ENCODE peak calls at places on chromosomes 2 and 18, in nine cellular contexts. One of them, this sample, is unnamed. For H3K4me1, the result is how much of the 10 kb centered on the place peaks cover.

GRCh38 chr2:197296861-197297260 is 13.7 kb downstream of the ANKRD44 start:
- DNase-seq in heart right ventricle: no peak
- DNase-seq in IMR-90: no peak
- DNase-seq in gastrocnemius medialis: no peak
- DNase-seq in OCI-LY7: peak
- DNase-seq in neuronal stem cell: no peak
- DNase-seq in CD8-positive, alpha-beta T cell: no peak
- DNase-seq in left ventricle myocardium inferior: no peak
- DNase-seq in H9: no peak
- DNase-seq in this sample: no peak

GRCh38 chr2:238157506-238158017 is 1.2 kb upstream of the ERFE start:
- DNase-seq in CD8-positive, alpha-beta T cell: no peak
- DNase-seq in IMR-90: no peak
- DNase-seq in gastrocnemius medialis: peak
- DNase-seq in heart right ventricle: no peak
- DNase-seq in H9: no peak
- DNase-seq in OCI-LY7: no peak
- DNase-seq in neuronal stem cell: no peak
- DNase-seq in left ventricle myocardium inferior: peak
- DNase-seq in this sample: no peak

GRCh38 chr18:36247036-36247435 is 50.5 kb upstream of the FHOD3 start:
- DNase-seq in neuronal stem cell: no peak
- DNase-seq in gastrocnemius medialis: no peak
- DNase-seq in CD8-positive, alpha-beta T cell: no peak
- DNase-seq in H9: peak
- DNase-seq in left ventricle myocardium inferior: no peak
- DNase-seq in OCI-LY7: no peak
- DNase-seq in heart right ventricle: no peak
- DNase-seq in IMR-90: peak
- DNase-seq in this sample: no peak

GRCh38 chr2:10239561-10239967 is 63.1 kb upstream of the HPCAL1 start:
- DNase-seq in IMR-90: no peak
- DNase-seq in heart right ventricle: no peak
- DNase-seq in neuronal stem cell: no peak
- DNase-seq in H9: peak
- DNase-seq in OCI-LY7: no peak
- DNase-seq in CD8-positive, alpha-beta T cell: no peak
- DNase-seq in gastrocnemius medialis: no peak
- DNase-seq in left ventricle myocardium inferior: no peak
- DNase-seq in this sample: no peak

GRCh38 chr2:44358498-44358897 is 2.8 kb downstream of the PREPL start:
- DNase-seq in heart right ventricle: peak
- DNase-seq in left ventricle myocardium inferior: no peak
- DNase-seq in neuronal stem cell: no peak
- DNase-seq in H9: no peak
- DNase-seq in OCI-LY7: no peak
- DNase-seq in gastrocnemius medialis: peak
- DNase-seq in IMR-90: peak
- DNase-seq in CD8-positive, alpha-beta T cell: peak
- DNase-seq in this sample: peak

GRCh38 chr2:97957432-97958183 is 38.1 kb downstream of the TMEM131 start:
- DNase-seq in left ventricle myocardium inferior: no peak
- DNase-seq in H9: no peak
- DNase-seq in IMR-90: peak
- DNase-seq in gastrocnemius medialis: no peak
- DNase-seq in OCI-LY7: peak
- DNase-seq in neuronal stem cell: no peak
- DNase-seq in CD8-positive, alpha-beta T cell: no peak
- DNase-seq in heart right ventricle: no peak
- DNase-seq in this sample: no peak

GRCh38 chr2:15160201-15160600 is 400.9 kb downstream of the NBAS start:
- DNase-seq in left ventricle myocardium inferior: no peak
- DNase-seq in OCI-LY7: no peak
- DNase-seq in CD8-positive, alpha-beta T cell: no peak
- DNase-seq in H9: no peak
- DNase-seq in neuronal stem cell: no peak
- DNase-seq in heart right ventricle: no peak
- DNase-seq in IMR-90: no peak
- DNase-seq in gastrocnemius medialis: no peak
- DNase-seq in this sample: no peak

GRCh38 chr2:188666503-188666902 is 307.7 kb upstream of the COL3A1 start:
- DNase-seq in left ventricle myocardium inferior: no peak
- DNase-seq in heart right ventricle: no peak
- DNase-seq in OCI-LY7: no peak
- DNase-seq in IMR-90: no peak
- DNase-seq in neuronal stem cell: no peak
- DNase-seq in H9: no peak
- DNase-seq in gastrocnemius medialis: no peak
- DNase-seq in CD8-positive, alpha-beta T cell: no peak
- DNase-seq in this sample: no peak

GRCh38 chr2:75100011-75100680 is 99.2 kb downstream of the TACR1 start:
- DNase-seq in OCI-LY7: no peak
- DNase-seq in left ventricle myocardium inferior: no peak
- DNase-seq in H9: no peak
- DNase-seq in gastrocnemius medialis: no peak
- DNase-seq in heart right ventricle: no peak
- DNase-seq in neuronal stem cell: no peak
- DNase-seq in CD8-positive, alpha-beta T cell: no peak
- DNase-seq in IMR-90: peak
- DNase-seq in this sample: no peak

GRCh38 chr2:11348209-11348749 is 3.8 kb upstream of the ROCK2 start:
- DNase-seq in IMR-90: no peak
- DNase-seq in gastrocnemius medialis: peak
- DNase-seq in H9: no peak
- DNase-seq in heart right ventricle: peak
- DNase-seq in OCI-LY7: no peak
- DNase-seq in neuronal stem cell: no peak
- DNase-seq in CD8-positive, alpha-beta T cell: no peak
- DNase-seq in left ventricle myocardium inferior: no peak
- DNase-seq in this sample: peak
- H3K27ac ChIP-seq in IMR-90: no peak
- H3K27ac ChIP-seq in gastrocnemius medialis: peak
- H3K27ac ChIP-seq in H9: no peak
- H3K27ac ChIP-seq in heart right ventricle: no peak
- H3K27ac ChIP-seq in OCI-LY7: no peak
- H3K27ac ChIP-seq in neuronal stem cell: no peak
- H3K27ac ChIP-seq in CD8-positive, alpha-beta T cell: no peak
- H3K27ac ChIP-seq in left ventricle myocardium inferior: peak
- H3K27ac ChIP-seq in this sample: no peak

DNA sequence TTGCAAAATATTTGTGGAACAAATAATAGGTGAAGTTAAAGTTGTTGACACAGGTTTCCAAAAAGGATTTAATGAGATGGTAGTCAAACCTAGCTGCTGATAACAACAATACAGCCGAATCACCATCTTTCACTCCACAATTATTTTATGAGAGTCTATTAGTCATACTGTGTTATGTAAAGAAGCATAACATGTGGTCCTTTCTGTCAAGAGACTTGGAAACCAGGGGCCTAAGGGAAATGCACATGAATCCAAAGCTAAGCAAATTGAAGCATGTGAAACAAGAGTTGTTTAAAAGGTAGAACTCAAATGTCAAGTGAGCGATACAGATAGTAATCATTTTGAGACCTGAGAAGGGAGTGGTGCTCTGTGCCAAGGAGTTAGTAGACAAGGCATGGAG is 16.0 kb downstream of the CD28 start:
- DNase-seq in CD8-positive, alpha-beta T cell: no peak
- DNase-seq in OCI-LY7: no peak
- DNase-seq in neuronal stem cell: no peak
- DNase-seq in heart right ventricle: no peak
- DNase-seq in IMR-90: peak
- DNase-seq in gastrocnemius medialis: no peak
- DNase-seq in H9: no peak
- DNase-seq in left ventricle myocardium inferior: no peak
- DNase-seq in this sample: no peak
- H3K4me1 ChIP-seq in CD8-positive, alpha-beta T cell: half or more
- H3K4me1 ChIP-seq in OCI-LY7: under half
- H3K4me1 ChIP-seq in neuronal stem cell: under half
- H3K4me1 ChIP-seq in heart right ventricle: under half
- H3K4me1 ChIP-seq in IMR-90: under half
- H3K4me1 ChIP-seq in gastrocnemius medialis: under half
- H3K4me1 ChIP-seq in H9: under half
- H3K4me1 ChIP-seq in left ventricle myocardium inferior: under half
- H3K4me1 ChIP-seq in this sample: under half

DNA sequence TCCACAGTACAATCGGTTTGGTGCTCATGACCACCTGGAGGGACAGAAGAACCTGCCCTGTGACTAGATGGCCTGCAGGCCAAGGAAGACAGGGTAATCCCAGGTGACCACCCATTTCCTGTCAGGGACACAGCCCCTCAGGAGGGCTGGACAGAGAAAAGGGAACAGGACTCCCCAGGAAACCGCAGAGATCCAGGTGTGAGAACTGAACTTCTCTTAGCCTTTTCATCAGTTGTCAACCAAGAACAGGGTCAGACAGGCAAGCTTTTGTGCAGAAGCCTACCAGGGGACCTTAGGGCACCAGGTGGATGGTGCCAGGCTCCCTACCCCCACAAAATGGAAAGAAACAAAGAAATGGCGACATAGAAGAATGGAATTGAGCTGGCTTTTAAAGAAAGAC is 132.3 kb downstream of the HDAC4 start:
- DNase-seq in gastrocnemius medialis: no peak
- DNase-seq in neuronal stem cell: no peak
- DNase-seq in left ventricle myocardium inferior: no peak
- DNase-seq in heart right ventricle: no peak
- DNase-seq in IMR-90: no peak
- DNase-seq in H9: no peak
- DNase-seq in OCI-LY7: no peak
- DNase-seq in CD8-positive, alpha-beta T cell: no peak
- DNase-seq in this sample: peak
- H3K27ac ChIP-seq in gastrocnemius medialis: peak
- H3K27ac ChIP-seq in neuronal stem cell: no peak
- H3K27ac ChIP-seq in left ventricle myocardium inferior: peak
- H3K27ac ChIP-seq in heart right ventricle: peak
- H3K27ac ChIP-seq in IMR-90: peak
- H3K27ac ChIP-seq in H9: no peak
- H3K27ac ChIP-seq in OCI-LY7: no peak
- H3K27ac ChIP-seq in CD8-positive, alpha-beta T cell: no peak
- H3K27ac ChIP-seq in this sample: peak

GRCh38 chr2:36484454-36484853 is 113.5 kb downstream of the FEZ2 start:
- DNase-seq in CD8-positive, alpha-beta T cell: no peak
- DNase-seq in neuronal stem cell: no peak
- DNase-seq in heart right ventricle: no peak
- DNase-seq in H9: no peak
- DNase-seq in IMR-90: no peak
- DNase-seq in left ventricle myocardium inferior: no peak
- DNase-seq in OCI-LY7: no peak
- DNase-seq in gastrocnemius medialis: peak
- DNase-seq in this sample: no peak

GRCh38 chr2:36486546-36487044 is 111.4 kb downstream of the FEZ2 start:
- DNase-seq in left ventricle myocardium inferior: no peak
- DNase-seq in heart right ventricle: no peak
- DNase-seq in IMR-90: peak
- DNase-seq in neuronal stem cell: no peak
- DNase-seq in H9: no peak
- DNase-seq in gastrocnemius medialis: no peak
- DNase-seq in CD8-positive, alpha-beta T cell: no peak
- DNase-seq in OCI-LY7: no peak
- DNase-seq in this sample: no peak

GRCh38 chr2:36483290-36483689 is 114.7 kb downstream of the FEZ2 start:
- DNase-seq in CD8-positive, alpha-beta T cell: no peak
- DNase-seq in IMR-90: no peak
- DNase-seq in gastrocnemius medialis: no peak
- DNase-seq in neuronal stem cell: no peak
- DNase-seq in H9: no peak
- DNase-seq in left ventricle myocardium inferior: no peak
- DNase-seq in heart right ventricle: no peak
- DNase-seq in OCI-LY7: no peak
- DNase-seq in this sample: no peak

GRCh38 chr2:36487947-36488346 is 110.0 kb downstream of the FEZ2 start:
- DNase-seq in left ventricle myocardium inferior: no peak
- DNase-seq in OCI-LY7: no peak
- DNase-seq in IMR-90: no peak
- DNase-seq in CD8-positive, alpha-beta T cell: no peak
- DNase-seq in neuronal stem cell: no peak
- DNase-seq in gastrocnemius medialis: no peak
- DNase-seq in heart right ventricle: no peak
- DNase-seq in H9: no peak
- DNase-seq in this sample: no peak

DNA sequence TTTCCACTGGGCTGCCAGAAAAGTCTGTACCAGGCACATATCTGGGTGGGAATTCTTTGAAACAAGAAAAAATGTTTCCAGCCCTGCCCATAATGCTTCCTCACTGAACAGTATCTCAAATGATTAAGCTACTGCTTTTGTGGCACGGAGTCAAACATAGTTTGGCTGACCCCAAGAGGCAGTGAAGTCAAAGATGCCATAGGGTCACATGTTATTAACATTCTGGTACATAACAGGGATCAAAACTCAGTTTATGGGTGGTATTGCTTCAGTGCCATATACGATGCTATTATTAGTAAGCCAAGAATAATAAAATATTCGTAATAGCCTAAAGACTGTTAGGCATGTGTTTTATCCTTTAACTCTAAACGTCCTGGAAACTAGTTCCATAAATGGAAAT is 112.4 kb downstream of the FEZ2 start:
- DNase-seq in IMR-90: peak
- DNase-seq in CD8-positive, alpha-beta T cell: no peak
- DNase-seq in gastrocnemius medialis: no peak
- DNase-seq in neuronal stem cell: no peak
- DNase-seq in H9: no peak
- DNase-seq in left ventricle myocardium inferior: no peak
- DNase-seq in heart right ventricle: peak
- DNase-seq in OCI-LY7: no peak
- DNase-seq in this sample: no peak
- H3K4me1 ChIP-seq in IMR-90: under half
- H3K4me1 ChIP-seq in CD8-positive, alpha-beta T cell: under half
- H3K4me1 ChIP-seq in gastrocnemius medialis: half or more
- H3K4me1 ChIP-seq in neuronal stem cell: under half
- H3K4me1 ChIP-seq in H9: under half
- H3K4me1 ChIP-seq in left ventricle myocardium inferior: half or more
- H3K4me1 ChIP-seq in heart right ventricle: under half
- H3K4me1 ChIP-seq in OCI-LY7: under half
- H3K4me1 ChIP-seq in this sample: half or more

GRCh38 chr2:231457101-231457500 is 7.2 kb downstream of the NCL start:
- DNase-seq in heart right ventricle: no peak
- DNase-seq in gastrocnemius medialis: no peak
- DNase-seq in neuronal stem cell: no peak
- DNase-seq in CD8-positive, alpha-beta T cell: no peak
- DNase-seq in OCI-LY7: no peak
- DNase-seq in IMR-90: peak
- DNase-seq in left ventricle myocardium inferior: no peak
- DNase-seq in H9: no peak
- DNase-seq in this sample: no peak
- H3K27ac ChIP-seq in heart right ventricle: no peak
- H3K27ac ChIP-seq in gastrocnemius medialis: no peak
- H3K27ac ChIP-seq in neuronal stem cell: no peak
- H3K27ac ChIP-seq in CD8-positive, alpha-beta T cell: no peak
- H3K27ac ChIP-seq in OCI-LY7: no peak
- H3K27ac ChIP-seq in IMR-90: no peak
- H3K27ac ChIP-seq in left ventricle myocardium inferior: no peak
- H3K27ac ChIP-seq in H9: no peak
- H3K27ac ChIP-seq in this sample: no peak

GRCh38 chr18:77095356-77096030 is 37.1 kb downstream of the MBP start:
- DNase-seq in heart right ventricle: no peak
- DNase-seq in gastrocnemius medialis: no peak
- DNase-seq in CD8-positive, alpha-beta T cell: no peak
- DNase-seq in OCI-LY7: no peak
- DNase-seq in left ventricle myocardium inferior: no peak
- DNase-seq in neuronal stem cell: no peak
- DNase-seq in IMR-90: no peak
- DNase-seq in H9: no peak
- DNase-seq in this sample: no peak
- H3K4me1 ChIP-seq in heart right ventricle: half or more
- H3K4me1 ChIP-seq in gastrocnemius medialis: under half
- H3K4me1 ChIP-seq in CD8-positive, alpha-beta T cell: half or more
- H3K4me1 ChIP-seq in OCI-LY7: under half
- H3K4me1 ChIP-seq in left ventricle myocardium inferior: half or more
- H3K4me1 ChIP-seq in neuronal stem cell: under half
- H3K4me1 ChIP-seq in IMR-90: under half
- H3K4me1 ChIP-seq in H9: under half
- H3K4me1 ChIP-seq in this sample: under half

This sample was measured in tibial artery.